ENCODE peak calls at places on chromosomes 16 and 17, in six cellular contexts. One of them, this sample, is unnamed.

GRCh38 chr17:33954597-33954996 is 300.5 kb upstream of the CCL2 start:
- DNase-seq in Caki2: no peak
- DNase-seq in BE2C: no peak
- DNase-seq in effector memory CD4-positive, alpha-beta T cell: no peak
- DNase-seq in putamen: peak
- DNase-seq in GM04503: no peak
- DNase-seq in this sample: no peak

GRCh38 chr16:78906135-78906534 is 694.4 kb downstream of the MAF start:
- DNase-seq in putamen: no peak
- DNase-seq in GM04503: no peak
- DNase-seq in Caki2: no peak
- DNase-seq in BE2C: no peak
- DNase-seq in effector memory CD4-positive, alpha-beta T cell: no peak
- DNase-seq in this sample: no peak

GRCh38 chr16:19169081-19169639 is 1.1 kb downstream of the SYT17 start:
- DNase-seq in Caki2: no peak
- DNase-seq in effector memory CD4-positive, alpha-beta T cell: no peak
- DNase-seq in GM04503: no peak
- DNase-seq in putamen: no peak
- DNase-seq in BE2C: peak
- DNase-seq in this sample: no peak

GRCh38 chr17:8294814-8295316 is 335 bp downstream of the SLC25A35 start:
- DNase-seq in GM04503: no peak
- DNase-seq in putamen: no peak
- DNase-seq in BE2C: no peak
- DNase-seq in effector memory CD4-positive, alpha-beta T cell: no peak
- DNase-seq in Caki2: no peak
- DNase-seq in this sample: no peak

GRCh38 chr17:59844884-59845594 is 47.7 kb downstream of the TUBD1 start:
- DNase-seq in putamen: no peak
- DNase-seq in BE2C: no peak
- DNase-seq in GM04503: no peak
- DNase-seq in Caki2: peak
- DNase-seq in effector memory CD4-positive, alpha-beta T cell: no peak
- DNase-seq in this sample: no peak

GRCh38 chr17:42275527-42276358 is 448 bp downstream of the STAT5B start:
- DNase-seq in GM04503: no peak
- DNase-seq in BE2C: no peak
- DNase-seq in Caki2: no peak
- DNase-seq in putamen: no peak
- DNase-seq in effector memory CD4-positive, alpha-beta T cell: peak
- DNase-seq in this sample: no peak

GRCh38 chr16:67017810-67018488 is 11.0 kb upstream of the CBFB start:
- DNase-seq in GM04503: peak
- DNase-seq in putamen: no peak
- DNase-seq in Caki2: peak
- DNase-seq in BE2C: peak
- DNase-seq in effector memory CD4-positive, alpha-beta T cell: peak
- DNase-seq in this sample: peak

GRCh38 chr17:17305282-17305801 is 2.2 kb downstream of the NT5M start:
- DNase-seq in putamen: no peak
- DNase-seq in GM04503: no peak
- DNase-seq in Caki2: no peak
- DNase-seq in BE2C: peak
- DNase-seq in effector memory CD4-positive, alpha-beta T cell: peak
- DNase-seq in this sample: no peak

GRCh38 chr16:68376590-68376989 is 65.8 kb downstream of the PRMT7 start:
- DNase-seq in Caki2: no peak
- DNase-seq in BE2C: no peak
- DNase-seq in putamen: no peak
- DNase-seq in effector memory CD4-positive, alpha-beta T cell: no peak
- DNase-seq in GM04503: no peak
- DNase-seq in this sample: no peak